ENCODE peak calls at places on chromosomes 6 and 20, in five cellular contexts. B, U, W, I and L are unnamed samples.

GRCh38 chr20:39986231-39986904 is 702.7 kb downstream of the MAFB start:
- DNase-seq in B (no peak), U (peak), W (peak), I (peak), L (no peak)

GRCh38 chr6:71107935-71108420 is 151.1 kb upstream of the B3GAT2 start:
- DNase-seq in B (no peak), U (no peak), W (no peak), I (peak), L (no peak)

GRCh38 chr6:151291145-151292055 is 51.6 kb downstream of the AKAP12 start:
- DNase-seq in B (no peak), U (peak), W (peak), I (no peak), L (no peak)

GRCh38 chr6:38213275-38213674 is 393.7 kb downstream of the ZFAND3 start:
- DNase-seq in B (no peak), U (no peak), W (no peak), I (no peak), L (no peak)

GRCh38 chr20:62137478-62138203 is 5.6 kb downstream of the PSMA7 start:
- DNase-seq in B (no peak), U (no peak), W (peak), I (no peak), L (no peak)

GRCh38 chr20:11777861-11778570 is 139.7 kb upstream of the BTBD3 start:
- DNase-seq in B (no peak), U (no peak), W (no peak), I (peak), L (no peak)

GRCh38 chr20:39660251-39660650 is 698.1 kb downstream of the DHX35 start:
- DNase-seq in B (no peak), U (no peak), W (no peak), I (no peak), L (no peak)

GRCh38 chr20:62824476-62825287 is 7.8 kb downstream of the COL9A3 start:
- DNase-seq in B (no peak), U (peak), W (no peak), I (peak), L (no peak)

GRCh38 chr6:13147396-13148181 is 180.7 kb downstream of the TBC1D7 start:
- DNase-seq in B (no peak), U (no peak), W (no peak), I (no peak), L (no peak)

GRCh38 chr6:158894192-158894591 is 75.0 kb upstream of the EZR start:
- DNase-seq in B (no peak), U (peak), W (no peak), I (no peak), L (no peak)

GRCh38 chr6:42556462-42556861 is 7.4 kb upstream of the UBR2 start:
- DNase-seq in B (no peak), U (no peak), W (no peak), I (no peak), L (no peak)

GRCh38 chr6:150925655-150925928 is 60.1 kb downstream of the MTHFD1L start:
- DNase-seq in B (no peak), U (no peak), W (no peak), I (no peak), L (no peak)

GRCh38 chr6:125844989-125845388 is 54.2 kb downstream of the NCOA7 start:
- DNase-seq in B (peak), U (no peak), W (no peak), I (no peak), L (no peak)

GRCh38 chr6:119749341-119749740 is 399.8 kb upstream of the MAN1A1 start:
- DNase-seq in B (no peak), U (no peak), W (no peak), I (no peak), L (no peak)

GRCh38 chr20:1870792-1871550 is 24.2 kb upstream of the SIRPA start:
- DNase-seq in B (no peak), U (no peak), W (no peak), I (no peak), L (no peak)

GRCh38 chr6:140979642-140980091 is 1153.1 kb upstream of the GJE1 start:
- DNase-seq in B (no peak), U (no peak), W (peak), I (no peak), L (no peak)

GRCh38 chr6:40928738-40929137 is 110.3 kb downstream of the UNC5CL start:
- DNase-seq in B (no peak), U (no peak), W (no peak), I (no peak), L (no peak)

GRCh38 chr6:6319947-6320811 is at the start of gene F13A1:
- DNase-seq in B (no peak), U (peak), W (no peak), I (peak), L (peak)

GRCh38 chr6:16082367-16082766 is 46.5 kb upstream of the MYLIP start:
- DNase-seq in B (no peak), U (no peak), W (no peak), I (no peak), L (no peak)

GRCh38 chr6:55496201-55496600 is 82.8 kb downstream of the HMGCLL1 start:
- DNase-seq in B (no peak), U (no peak), W (no peak), I (no peak), L (no peak)

GRCh38 chr6:158999669-159000403 is at the start of gene RSPH3:
- DNase-seq in B (peak), U (peak), W (peak), I (peak), L (peak)